ENCODE peak calls at places on chromosome 1, in five cellular contexts. X, D, O, J and U are unnamed samples.

GRCh38 chr1:226407497-226408284 is at the start of gene PARP1:
- DNase-seq in X (peak; percentile 65), D (peak; percentile 92), J (peak; percentile 84), O (peak; percentile 90), U (peak; percentile 84)

GRCh38 chr1:105137543-105138444 is 1388.1 kb downstream of the AMY1C start:
- DNase-seq in J (peak; percentile 25), X (no peak), O (peak; percentile 74), D (peak; percentile 89), U (peak; percentile 29)

GRCh38 chr1:246147471-246148461 is 359.3 kb downstream of the SMYD3 start:
- DNase-seq in J (no peak), D (peak; percentile 54), O (no peak), X (no peak), U (no peak)

GRCh38 chr1:162003061-162003824 is 20.4 kb downstream of the OLFML2B start:
- DNase-seq in O (no peak), X (peak; percentile 86), D (no peak), J (peak; percentile 84), U (no peak)

GRCh38 chr1:219858980-219859379 is 69.4 kb downstream of the SLC30A10 start:
- DNase-seq in X (no peak), O (no peak), D (no peak), J (no peak), U (no peak)

GRCh38 chr1:97017895-97018294 is 296.3 kb downstream of the PTBP2 start:
- DNase-seq in X (no peak), O (no peak), D (peak; percentile 39), J (peak; percentile 12), U (peak; percentile 20)

GRCh38 chr1:191530928-191531327 is 627.3 kb upstream of the RGS18 start:
- DNase-seq in X (no peak), O (no peak), D (no peak), J (no peak), U (no peak)

GRCh38 chr1:30388386-30388785 is 335.0 kb downstream of the MATN1 start:
- DNase-seq in D (no peak), J (no peak), X (no peak), O (no peak), U (no peak)

GRCh38 chr1:30911061-30911954 is 2.8 kb upstream of the SDC3 start:
- DNase-seq in J (peak; percentile 86), O (peak; percentile 86), D (peak; percentile 90), X (peak; percentile 78), U (peak; percentile 81)

GRCh38 chr1:109253803-109254620 is 4.7 kb downstream of the CELSR2 start:
- DNase-seq in D (no peak), J (peak; percentile 31), O (no peak), X (no peak), U (peak; percentile 56)

GRCh38 chr1:45011837-45012638 is at the start of gene UROD:
- DNase-seq in J (peak; percentile 97), O (peak; percentile 91), D (peak; percentile 96), X (peak; percentile 96), U (peak; percentile 91)

GRCh38 chr1:44677201-44677520 is 2.6 kb downstream of the ARMH1 start:
- DNase-seq in D (no peak), J (peak; percentile 69), O (no peak), X (peak; percentile 53), U (no peak)

DNA sequence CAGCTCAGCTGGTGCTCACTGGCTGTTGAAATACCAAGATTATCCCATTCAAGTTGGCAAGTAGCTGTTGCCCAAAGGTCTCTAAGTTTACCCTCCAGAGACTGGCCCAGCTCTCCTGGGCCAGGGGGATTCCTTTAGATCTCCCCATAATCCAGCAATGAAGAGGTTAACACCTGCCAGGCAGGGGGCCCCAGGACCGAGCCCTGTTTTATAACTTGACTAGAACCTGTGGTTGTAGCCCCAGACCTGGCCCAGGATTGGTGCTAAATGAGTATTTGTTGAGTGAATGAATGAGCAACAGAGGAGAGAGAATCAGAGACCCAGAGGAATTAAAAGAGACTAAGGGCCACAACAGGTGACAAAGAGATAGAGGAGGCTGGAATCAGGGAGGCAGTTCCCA is 2.6 kb upstream of the RHBG start:
- DNase-seq in O (no peak), X (no peak), J (no peak), D (no peak), U (no peak)
- H2AK5ac ChIP-seq in O (no peak overlapping the region), X (no peak overlapping the region), J (no peak overlapping the region), D (no peak overlapping the region), U (no peak overlapping the region)

GRCh38 chr1:204705493-204705811 is 19.9 kb upstream of the LRRN2 start:
- DNase-seq in X (no peak), J (no peak), D (no peak), O (no peak), U (no peak)

GRCh38 chr1:204704794-204705492 is 19.4 kb upstream of the LRRN2 start:
- DNase-seq in O (no peak), D (no peak), J (no peak), X (no peak), U (no peak)

GRCh38 chr1:204709021-204709420 is 23.5 kb upstream of the LRRN2 start:
- DNase-seq in D (no peak), J (no peak), X (no peak), O (no peak), U (no peak)

GRCh38 chr1:204705888-204706837 is 20.6 kb upstream of the LRRN2 start:
- DNase-seq in J (no peak), D (no peak), X (no peak), O (no peak), U (no peak)

DNA sequence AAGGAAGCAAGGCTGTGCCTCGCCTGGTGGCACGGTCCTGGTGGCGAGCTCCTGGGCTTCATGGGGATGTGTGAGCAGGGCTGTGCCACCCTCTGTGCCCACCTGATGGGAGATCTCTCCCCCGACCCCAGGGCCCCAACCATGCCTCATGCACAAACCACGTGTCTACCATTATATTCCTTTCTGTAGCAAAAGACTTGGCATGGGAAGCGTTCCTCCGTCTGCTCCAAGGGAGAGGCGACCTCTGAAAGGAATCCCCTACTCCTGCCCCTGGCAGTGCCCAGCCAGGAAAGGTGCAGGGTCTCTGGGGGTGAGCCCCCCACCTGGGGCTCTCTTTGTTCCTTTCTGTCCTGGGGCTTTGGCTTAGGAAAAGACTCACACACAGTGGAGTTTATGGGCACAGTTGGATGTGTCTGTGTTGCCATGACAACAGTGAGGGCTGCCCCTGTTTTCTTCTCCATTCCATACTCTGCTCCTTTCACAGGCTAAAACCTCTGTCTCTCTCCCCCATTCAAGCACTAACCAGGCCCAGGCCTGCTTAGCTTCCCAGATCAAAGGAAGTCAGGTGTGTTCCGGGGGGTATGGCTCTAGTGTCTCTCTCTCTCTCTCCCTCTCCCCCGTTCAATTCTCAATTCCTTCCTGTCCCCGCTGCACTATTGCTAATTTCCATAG is 21.4 kb upstream of the LRRN2 start:
- DNase-seq in X (no peak), O (peak; percentile 69), J (no peak), D (peak; percentile 79), U (peak; percentile 51)
- H2BK5ac ChIP-seq in X (no peak overlapping the region), O (no peak overlapping the region), J (no peak overlapping the region), D (no peak overlapping the region), U (no peak overlapping the region)

DNA sequence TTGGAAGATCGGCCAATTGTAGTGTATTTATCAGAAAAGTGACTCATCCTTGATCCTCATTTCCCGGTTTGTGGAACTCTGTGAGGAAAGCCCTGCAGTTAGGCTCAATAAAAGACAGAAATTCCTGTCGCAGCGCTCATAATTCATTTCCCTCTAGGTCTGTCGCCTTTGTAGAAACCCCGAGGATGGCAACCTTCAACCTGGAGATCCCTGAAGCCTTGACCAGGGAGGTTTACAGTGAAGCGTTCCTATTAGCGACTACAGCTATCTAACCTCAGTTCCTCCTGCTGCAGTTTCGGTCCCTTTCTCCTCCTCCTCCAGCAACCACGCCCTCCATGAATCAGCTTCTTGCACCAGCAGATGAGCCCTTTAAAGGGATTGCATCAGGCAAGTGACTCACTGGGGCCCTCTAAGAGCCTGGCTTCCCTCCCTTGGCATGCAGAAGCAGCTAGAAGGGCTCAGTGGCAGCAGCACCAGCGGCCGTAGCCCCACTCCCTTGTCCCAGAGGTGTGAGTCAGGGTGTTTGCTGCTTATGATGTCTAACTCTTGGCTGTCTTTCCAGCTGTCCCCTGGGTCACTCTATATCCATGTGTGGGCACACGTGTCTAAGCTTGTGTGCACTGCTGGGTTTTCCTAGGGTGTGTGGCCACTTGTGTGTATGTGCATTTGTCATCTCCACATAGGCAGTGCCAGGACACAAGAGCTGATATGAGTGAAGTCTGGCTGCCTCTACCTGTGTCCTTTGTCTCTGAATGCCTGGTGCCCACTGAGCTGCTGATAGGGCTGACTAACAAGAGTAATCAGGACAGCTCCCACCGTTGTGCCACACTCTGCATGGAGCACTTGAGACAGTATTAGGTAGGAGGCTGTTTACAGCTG is 777 bp upstream of the STK40 start:
- DNase-seq in D (peak; percentile 94), O (peak; percentile 81), X (peak; percentile 100), J (peak; percentile 100), U (peak; percentile 65)
- H3K14ac ChIP-seq in D (peak overlapping the region; percentile 85), O (no peak overlapping the region), X (peak overlapping the region; percentile 95), J (no peak overlapping the region), U (peak overlapping the region; percentile 87)

DNA sequence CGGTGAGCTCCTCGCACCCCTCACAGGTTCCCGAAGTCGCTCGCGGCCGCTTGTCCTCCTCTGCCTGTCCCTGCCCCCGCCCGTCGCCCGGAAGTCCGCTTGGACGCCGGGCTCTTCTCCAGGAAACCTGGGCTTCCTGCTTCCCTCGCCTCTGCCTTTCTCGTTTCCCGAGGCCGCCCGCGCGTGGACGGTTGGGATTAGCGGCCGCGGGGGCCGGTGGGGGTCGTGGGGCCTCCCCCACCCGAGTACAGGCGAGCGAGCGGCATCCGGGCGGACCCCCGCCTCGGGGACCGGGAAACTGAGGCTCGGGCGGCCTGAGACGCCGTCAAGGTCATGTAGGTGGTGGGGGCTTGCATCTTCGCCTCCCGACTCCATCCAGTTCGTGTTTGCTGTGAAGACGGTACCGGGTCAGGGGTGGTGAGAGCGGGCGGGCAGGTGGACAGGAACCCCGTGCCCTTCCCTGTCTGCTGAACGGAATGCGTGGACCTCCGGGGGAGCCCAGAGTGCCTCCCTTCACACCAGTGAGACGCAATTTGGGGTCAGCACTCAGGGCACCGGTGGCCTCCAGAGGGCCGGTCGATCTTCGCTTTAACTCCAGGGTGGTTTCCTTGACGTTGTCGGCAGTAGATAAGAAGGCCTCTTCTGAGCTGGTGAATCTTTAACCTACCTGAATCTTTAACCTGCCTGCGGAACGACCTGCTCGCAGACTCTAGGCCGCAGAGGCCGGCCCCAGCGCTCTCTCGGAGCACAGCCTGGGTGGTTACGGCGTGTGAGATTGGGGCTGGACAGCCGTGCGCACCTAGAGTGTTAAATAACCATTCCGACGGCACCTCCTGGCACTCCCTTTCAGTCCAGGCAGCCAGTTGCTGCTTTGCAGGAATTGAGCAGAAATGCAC is 715 bp downstream of the ARF1 start:
- DNase-seq in X (peak; percentile 29), D (no peak), J (peak; percentile 26), O (no peak), U (no peak)
- H2AK5ac ChIP-seq in X (peak overlapping the region; percentile 100), D (no peak overlapping the region), J (peak overlapping the region; percentile 57), O (no peak overlapping the region), U (peak overlapping the region; percentile 79)

GRCh38 chr1:89952021-89952995 is 42.6 kb upstream of the ZNF326 start:
- DNase-seq in J (peak; percentile 70), D (no peak), O (no peak), X (peak; percentile 90), U (no peak)

GRCh38 chr1:89953929-89954328 is 41.0 kb upstream of the ZNF326 start:
- DNase-seq in J (no peak), D (no peak), X (no peak), O (no peak), U (no peak)

GRCh38 chr1:89955311-89955710 is 39.6 kb upstream of the ZNF326 start:
- DNase-seq in O (no peak), J (no peak), D (no peak), X (no peak), U (no peak)

GRCh38 chr1:89954401-89954800 is 40.5 kb upstream of the ZNF326 start:
- DNase-seq in O (peak; percentile 35), X (no peak), D (no peak), J (no peak), U (no peak)

GRCh38 chr1:89953072-89953626 is 41.8 kb upstream of the ZNF326 start:
- DNase-seq in X (peak; percentile 92), J (peak; percentile 67), O (peak; percentile 52), D (peak; percentile 67), U (no peak)
- H2BK5ac ChIP-seq in X (peak overlapping the region; percentile 97), J (no peak overlapping the region), O (no peak overlapping the region), D (no peak overlapping the region), U (no peak overlapping the region)